ENCODE peak calls at places on chromosomes 13 and 19, in five cellular contexts. E is fibroblast of the conjunctiva, H is nephron progenitor cell, O is hepatic stellate cell, U is EH. Q is an unnamed sample.

GRCh38 chr13:94617389-94618000 is 15.8 kb downstream of the GPR180 start:
- DNase-seq in O (no peak), H (no peak), E (no peak), U (no peak), Q (no peak)

GRCh38 chr19:3785464-3785937 is 680 bp downstream of the MATK start:
- DNase-seq in U (no peak), E (no peak), H (no peak), O (no peak), Q (no peak)

GRCh38 chr19:21483589-21484170 is 21.7 kb upstream of the ZNF429 start:
- DNase-seq in U (peak; percentile 37), O (no peak), E (no peak), H (peak; percentile 35), Q (no peak)

GRCh38 chr19:18147396-18147795 is 5.6 kb upstream of the PIK3R2 start:
- DNase-seq in U (no peak), O (no peak), E (no peak), H (no peak), Q (no peak)

GRCh38 chr19:5292453-5292842 is 48.2 kb downstream of the PTPRS start:
- DNase-seq in U (no peak), O (peak; percentile 78), H (no peak), E (no peak), Q (peak; percentile 83)

GRCh38 chr19:33132425-33132824 is 511 bp downstream of the WDR88 start:
- DNase-seq in H (no peak), U (no peak), O (no peak), E (no peak), Q (no peak)

GRCh38 chr13:99995503-99996176 is 14.1 kb downstream of the ZIC2 start:
- DNase-seq in E (no peak), O (no peak), H (no peak), U (peak; percentile 27), Q (no peak)

GRCh38 chr13:40922437-40923040 is 96.6 kb downstream of the ELF1 start:
- DNase-seq in U (no peak), E (no peak), O (no peak), H (peak; percentile 13), Q (no peak)

GRCh38 chr13:42814868-42815267 is 33.5 kb downstream of the FAM216B start:
- DNase-seq in E (peak; percentile 88), O (no peak), U (peak; percentile 86), H (no peak), Q (peak; percentile 42)

GRCh38 chr19:19485161-19485997 is 30.0 kb downstream of the TSSK6 start:
- DNase-seq in U (peak; percentile 52), E (no peak), H (no peak), O (peak; percentile 77), Q (peak; percentile 44)

GRCh38 chr19:55390461-55390880 is 4.7 kb downstream of the RPL28 start:
- DNase-seq in E (no peak), H (no peak), U (peak; percentile 39), O (no peak), Q (no peak)

GRCh38 chr19:35355851-35356460 is 2.3 kb upstream of the FFAR3 start:
- DNase-seq in H (no peak), E (no peak), O (no peak), U (no peak), Q (no peak)

GRCh38 chr13:80297094-80297493 is 43.8 kb downstream of the SPRY2 start:
- DNase-seq in E (no peak), H (no peak), U (no peak), O (no peak), Q (no peak)

GRCh38 chr13:46170687-46171086 is 11.3 kb downstream of the LCP1 start:
- DNase-seq in H (no peak), E (no peak), U (peak; percentile 2), O (no peak), Q (no peak)

GRCh38 chr13:106172176-106172905 is 363.1 kb downstream of the EFNB2 start:
- DNase-seq in E (no peak), U (no peak), H (no peak), O (no peak), Q (no peak)

GRCh38 chr13:42377640-42378382 is 105.9 kb downstream of the AKAP11 start:
- DNase-seq in U (no peak), H (no peak), O (no peak), E (no peak), Q (no peak)

GRCh38 chr13:33817843-33818661 is at the start of gene RFC3:
- DNase-seq in H (peak; percentile 87), O (peak; percentile 83), E (peak; percentile 83), U (peak; percentile 94), Q (peak; percentile 93)

GRCh38 chr19:34350161-34350561 is 14.8 kb upstream of the GPI start:
- DNase-seq in E (no peak), U (peak; percentile 42), O (no peak), H (no peak), Q (peak; percentile 29)

GRCh38 chr13:99648266-99648665 is 147.0 kb downstream of the TM9SF2 start:
- DNase-seq in H (no peak), U (no peak), E (no peak), O (no peak), Q (no peak)

GRCh38 chr19:17751103-17751911 is at the start of gene FCHO1:
- DNase-seq in E (no peak), H (no peak), O (no peak), U (no peak), Q (no peak)

GRCh38 chr19:35044317-35045117 is 3.0 kb downstream of the HPN start:
- DNase-seq in H (peak; percentile 84), E (no peak), O (peak; percentile 78), U (peak; percentile 59), Q (peak; percentile 85)

GRCh38 chr19:34556500-34556899 is 74.9 kb downstream of the WTIP start:
- DNase-seq in O (no peak), U (peak; percentile 9), H (peak; percentile 25), E (peak; percentile 16), Q (no peak)

GRCh38 chr13:22740264-22740663 is 440.5 kb upstream of the SGCG start:
- DNase-seq in E (no peak), O (no peak), H (no peak), U (no peak), Q (no peak)

GRCh38 chr13:95608640-95609280 is 35.7 kb downstream of the DZIP1 start:
- DNase-seq in E (no peak), U (no peak), H (no peak), O (no peak), Q (no peak)

GRCh38 chr13:48600374-48601364 is 53.1 kb upstream of the CYSLTR2 start:
- DNase-seq in H (no peak), U (peak; percentile 48), E (no peak), O (no peak), Q (no peak)

GRCh38 chr13:99354371-99354951 is 47.3 kb upstream of the GPR183 start:
- DNase-seq in O (no peak), E (no peak), U (peak; percentile 58), H (no peak), Q (no peak)

GRCh38 chr13:38814331-38814730 is 127.5 kb downstream of the FREM2 start:
- DNase-seq in U (no peak), E (no peak), O (no peak), H (no peak), Q (no peak)

GRCh38 chr19:52961981-52962380 is 700 bp downstream of the ZNF816 start:
- DNase-seq in U (no peak), O (no peak), E (no peak), H (no peak), Q (no peak)

GRCh38 chr13:110816500-110816899 is 98.4 kb downstream of the ANKRD10 start:
- DNase-seq in O (no peak), E (no peak), U (no peak), H (no peak), Q (no peak)

GRCh38 chr19:3866798-3867638 is 1.8 kb downstream of the ZFR2 start:
- DNase-seq in U (no peak), O (no peak), H (no peak), E (no peak), Q (no peak)

GRCh38 chr13:44576396-44577235 is 486 bp upstream of the TSC22D1 start:
- DNase-seq in E (no peak), H (peak; percentile 63), U (no peak), O (peak; percentile 34), Q (peak; percentile 47)

GRCh38 chr13:44243198-44243852 is 130.3 kb upstream of the SERP2 start:
- DNase-seq in U (peak; percentile 60), H (peak; percentile 49), E (no peak), O (peak; percentile 69), Q (no peak)

GRCh38 chr13:110350509-110350908 is 43.4 kb downstream of the COL4A2 start:
- DNase-seq in U (no peak), O (no peak), H (no peak), E (no peak), Q (no peak)

GRCh38 chr19:1156305-1156801 is 17.7 kb downstream of the SBNO2 start:
- DNase-seq in H (no peak), E (no peak), U (no peak), O (no peak), Q (peak; percentile 63)

GRCh38 chr13:37870895-37871550 is 1.5 kb upstream of the TRPC4 start:
- DNase-seq in U (peak; percentile 83), E (peak; percentile 21), H (no peak), O (peak; percentile 28), Q (peak; percentile 14)

GRCh38 chr13:101627556-101627943 is 175.1 kb downstream of the ITGBL1 start:
- DNase-seq in U (peak; percentile 12), H (no peak), O (no peak), E (no peak), Q (no peak)